ENCODE peak calls at places on chromosomes 1 and 21, in five cellular contexts. Q, K, E, X and P are unnamed samples.

GRCh38 chr1:219144659-219145313 is 28.9 kb upstream of the LYPLAL1 start:
- DNase-seq in Q (no peak), K (no peak), E (no peak), X (no peak), P (no peak)

GRCh38 chr21:35051287-35051818 is 2.3 kb upstream of the RUNX1 start:
- DNase-seq in X (peak), E (peak), K (peak), Q (peak), P (peak)

GRCh38 chr1:81660286-81660685 is 140.4 kb upstream of the ADGRL2 start:
- DNase-seq in Q (peak), E (no peak), K (peak), X (no peak), P (no peak)

GRCh38 chr1:49298304-49298703 is 521.6 kb upstream of the BEND5 start:
- DNase-seq in X (no peak), K (peak), E (no peak), Q (no peak), P (no peak)

GRCh38 chr1:2896824-2897223 is 95.3 kb upstream of the TTC34 start:
- DNase-seq in Q (no peak), X (no peak), K (no peak), E (no peak), P (no peak)

GRCh38 chr1:212366901-212367300 is 47.8 kb downstream of the PACC1 start:
- DNase-seq in E (no peak), X (no peak), K (peak), Q (no peak), P (no peak)

GRCh38 chr1:74652711-74653131 is 20.9 kb downstream of the ERICH3 start:
- DNase-seq in K (peak), Q (peak), X (no peak), E (peak), P (peak)

GRCh38 chr1:223052479-223052878 is 90.6 kb downstream of the TLR5 start:
- DNase-seq in K (no peak), Q (no peak), X (no peak), E (no peak), P (no peak)

GRCh38 chr1:51666463-51666862 is 49.6 kb downstream of the OSBPL9 start:
- DNase-seq in E (no peak), Q (no peak), X (no peak), K (peak), P (no peak)

GRCh38 chr1:89607888-89608626 is 24.9 kb upstream of the LRRC8C start:
- DNase-seq in X (peak), Q (no peak), E (no peak), K (no peak), P (no peak)

GRCh38 chr1:191358724-191359123 is 799.5 kb upstream of the RGS18 start:
- DNase-seq in E (no peak), K (no peak), X (no peak), Q (no peak), P (no peak)

GRCh38 chr1:99766378-99766800 is at the start of gene FRRS1:
- DNase-seq in K (peak), X (peak), E (peak), Q (peak), P (peak)

GRCh38 chr1:43930168-43930948 is 3.2 kb upstream of the ARTN start:
- DNase-seq in K (no peak), Q (no peak), E (peak), X (no peak), P (peak)

GRCh38 chr1:99279525-99279924 is 15.2 kb downstream of the PLPPR4 start:
- DNase-seq in K (no peak), E (peak), Q (no peak), X (no peak), P (no peak)

GRCh38 chr1:235910357-235911299 is 43.9 kb upstream of the LYST start:
- DNase-seq in Q (peak), X (no peak), K (peak), E (peak), P (no peak)

GRCh38 chr21:35189077-35189863 is 140.2 kb upstream of the RUNX1 start:
- DNase-seq in X (no peak), K (peak), E (no peak), Q (peak), P (peak)

GRCh38 chr1:71193153-71193552 is 112.3 kb upstream of the ZRANB2 start:
- DNase-seq in Q (no peak), X (no peak), K (peak), E (no peak), P (no peak)

GRCh38 chr1:240310226-240310925 is 218.7 kb downstream of the FMN2 start:
- DNase-seq in E (no peak), Q (no peak), X (no peak), K (peak), P (no peak)

GRCh38 chr1:147053269-147053668 is 115.1 kb downstream of the NBPF12 start:
- DNase-seq in X (no peak), K (no peak), E (no peak), Q (no peak), P (no peak)

GRCh38 chr1:160375788-160376524 is 9.1 kb downstream of the NHLH1 start:
- DNase-seq in Q (no peak), K (peak), E (no peak), X (no peak), P (no peak)

GRCh38 chr1:1110561-1110971 is 5.3 kb downstream of the C1orf159 start:
- DNase-seq in Q (no peak), E (no peak), K (no peak), X (no peak), P (no peak)

GRCh38 chr1:188169971-188170370 is 1341.2 kb downstream of the PLA2G4A start:
- DNase-seq in X (no peak), E (no peak), Q (no peak), K (no peak), P (no peak)

GRCh38 chr1:75328691-75329090 is 194.5 kb downstream of the LHX8 start:
- DNase-seq in X (no peak), Q (no peak), K (no peak), E (no peak), P (no peak)

GRCh38 chr1:34828611-34829010 is 30.9 kb downstream of the SMIM12 start:
- DNase-seq in K (no peak), X (no peak), Q (no peak), E (no peak), P (no peak)

GRCh38 chr1:230375795-230376194 is 50.3 kb downstream of the PGBD5 start:
- DNase-seq in X (no peak), E (no peak), K (no peak), Q (no peak), P (no peak)

GRCh38 chr1:197116156-197116555 is 30.3 kb downstream of the ASPM start:
- DNase-seq in X (no peak), K (no peak), Q (no peak), E (no peak), P (no peak)

GRCh38 chr1:17475729-17476128 is 36.3 kb upstream of the RCC2 start:
- DNase-seq in Q (peak), K (peak), E (peak), X (no peak), P (no peak)

GRCh38 chr21:41668051-41668541 is 98.8 kb downstream of the RIPK4 start:
- DNase-seq in Q (no peak), K (no peak), E (no peak), X (no peak), P (no peak)

GRCh38 chr1:244056602-244057001 is 5.5 kb downstream of the ZBTB18 start:
- DNase-seq in Q (no peak), K (no peak), E (no peak), X (no peak), P (no peak)

GRCh38 chr1:96545935-96546656 is 175.5 kb upstream of the PTBP2 start:
- DNase-seq in Q (no peak), K (no peak), X (no peak), E (no peak), P (no peak)

GRCh38 chr1:97565886-97566285 is 354.9 kb downstream of the DPYD start:
- DNase-seq in E (no peak), X (no peak), Q (no peak), K (no peak), P (no peak)

GRCh38 chr1:168392958-168393357 is 112.3 kb downstream of the TBX19 start:
- DNase-seq in Q (no peak), E (no peak), X (no peak), K (no peak), P (no peak)

GRCh38 chr1:187498028-187498427 is 669.3 kb downstream of the PLA2G4A start:
- DNase-seq in Q (no peak), X (no peak), E (no peak), K (no peak), P (no peak)

GRCh38 chr21:35284199-35284598 is 235.1 kb upstream of the RUNX1 start:
- DNase-seq in E (no peak), Q (no peak), K (peak), X (no peak), P (no peak)

GRCh38 chr1:164678289-164678688 is 119.3 kb downstream of the PBX1 start:
- DNase-seq in K (peak), Q (no peak), X (no peak), E (no peak), P (no peak)

GRCh38 chr21:44441581-44442265 is 13.6 kb upstream of the LRRC3 start:
- DNase-seq in E (no peak), K (no peak), X (no peak), Q (no peak), P (no peak)

GRCh38 chr1:162081316-162081715 is 11.8 kb downstream of the NOS1AP start:
- DNase-seq in E (no peak), Q (no peak), K (no peak), X (no peak), P (no peak)

GRCh38 chr21:38343691-38344090 is 86.9 kb downstream of the KCNJ15 start:
- DNase-seq in X (no peak), Q (peak), E (no peak), K (no peak), P (no peak)

DNA sequence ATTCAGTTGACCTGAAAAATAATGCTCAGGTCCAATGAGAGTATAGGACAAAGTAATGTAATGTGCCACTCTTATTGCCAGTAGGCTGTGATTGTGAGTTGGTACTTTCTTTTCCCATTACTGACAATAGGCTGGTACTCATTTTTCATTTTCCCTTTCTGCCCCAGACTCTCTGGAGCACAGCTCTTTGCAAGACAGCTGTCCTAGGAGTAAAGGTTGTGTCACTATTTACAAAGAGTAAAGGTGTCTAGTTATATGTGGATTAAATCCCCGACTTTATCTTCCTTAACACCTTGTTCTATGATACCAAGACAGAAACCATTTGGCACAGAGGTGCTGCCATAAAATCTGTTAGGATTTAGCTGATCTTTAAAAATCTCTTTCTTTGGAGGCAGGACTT is 32.3 kb upstream of the RASAL2 start:
- DNase-seq in K (no peak), E (no peak), Q (no peak), X (no peak), P (no peak)
- H3K4me3 ChIP-seq in K (no peak), E (no peak), Q (no peak), X (no peak), P (no peak)

GRCh38 chr1:200372885-200373181 is 37.0 kb downstream of the ZNF281 start:
- DNase-seq in Q (no peak), K (no peak), X (no peak), E (no peak), P (no peak)

GRCh38 chr1:200376521-200376920 is 33.3 kb downstream of the ZNF281 start:
- DNase-seq in X (no peak), E (no peak), Q (no peak), K (no peak), P (no peak)

GRCh38 chr1:200372095-200372884 is 37.5 kb downstream of the ZNF281 start:
- DNase-seq in Q (peak), K (peak), E (no peak), X (no peak), P (no peak)

GRCh38 chr1:200373811-200374231 is 36.0 kb downstream of the ZNF281 start:
- DNase-seq in X (no peak), E (no peak), K (no peak), Q (no peak), P (no peak)

GRCh38 chr1:200374569-200375312 is 35.1 kb downstream of the ZNF281 start:
- DNase-seq in Q (no peak), X (no peak), K (peak), E (no peak), P (no peak)
- H3K4me3 ChIP-seq in Q (no peak), X (no peak), K (no peak), E (no peak), P (no peak)

GRCh38 chr21:45536301-45537081 is 5.7 kb downstream of the SLC19A1 start:
- DNase-seq in Q (no peak), K (no peak), E (peak), X (no peak), P (no peak)

GRCh38 chr21:45538381-45539045 is 3.7 kb downstream of the SLC19A1 start:
- DNase-seq in Q (no peak), K (no peak), X (no peak), E (peak), P (no peak)

GRCh38 chr21:45539046-45539795 is 3.0 kb downstream of the SLC19A1 start:
- DNase-seq in K (no peak), X (no peak), E (peak), Q (no peak), P (no peak)

GRCh38 chr21:45537111-45537745 is 5.0 kb downstream of the SLC19A1 start:
- DNase-seq in Q (no peak), E (peak), X (no peak), K (no peak), P (no peak)

DNA sequence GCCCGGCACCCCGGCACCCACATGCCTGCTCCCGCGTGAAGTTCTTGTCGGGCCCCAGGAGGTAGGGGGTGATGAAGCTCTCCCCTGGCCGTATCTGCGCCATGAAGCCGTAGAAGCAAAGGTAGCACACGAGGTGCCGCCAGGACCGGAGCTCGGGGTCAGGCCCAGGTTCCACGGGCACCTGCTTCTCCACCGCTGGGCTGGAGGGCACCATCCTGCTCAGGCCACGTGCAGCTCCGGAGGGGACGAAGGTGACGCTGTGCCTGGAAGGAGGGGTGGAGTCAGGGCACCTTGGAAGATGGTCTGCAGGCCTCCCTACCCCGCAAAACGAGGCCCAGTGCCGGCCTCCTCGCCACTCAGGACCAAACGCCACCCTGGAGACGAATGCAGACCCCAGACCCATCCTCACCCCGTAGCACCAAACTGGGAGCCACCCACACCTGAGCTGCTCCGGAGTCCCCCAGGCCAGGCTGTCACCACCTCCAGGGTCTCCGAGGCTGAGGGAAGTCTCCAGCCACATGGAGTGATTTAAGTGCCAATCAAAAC is 4.4 kb downstream of the SLC19A1 start:
- DNase-seq in X (no peak), K (no peak), Q (no peak), E (no peak), P (no peak)
- H3K4me3 ChIP-seq in X (no peak), K (no peak), Q (no peak), E (no peak), P (no peak)

GRCh38 chr21:36429672-36430546 is 44.7 kb downstream of the CHAF1B start:
- DNase-seq in X (peak), K (peak), E (peak), Q (peak), P (peak)
- H3K4me3 ChIP-seq in X (peak), K (peak), E (peak), Q (no peak), P (no peak)

DNA sequence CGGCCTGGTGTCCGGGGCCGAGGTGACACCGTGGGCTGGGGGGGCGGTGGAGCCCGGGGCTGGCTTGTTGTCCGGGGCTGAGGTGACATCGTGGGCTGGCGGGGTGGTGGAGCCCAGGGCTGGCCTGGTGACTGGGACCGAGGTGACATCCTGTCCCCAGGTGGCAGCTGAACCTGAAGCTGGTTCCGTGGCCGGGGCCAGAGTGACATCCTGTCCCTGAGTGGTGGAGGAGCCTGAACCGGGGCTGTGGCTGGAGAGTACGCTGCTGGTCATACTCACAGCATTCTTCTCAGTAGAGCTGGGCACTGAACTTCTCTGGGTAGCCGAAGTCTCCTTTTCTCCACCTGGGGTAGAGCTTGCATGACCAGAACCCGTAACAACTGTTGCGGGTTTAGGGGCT is 15.8 kb downstream of the THBS3 start:
- DNase-seq in E (no peak), Q (no peak), K (no peak), X (no peak), P (no peak)
- H3K4me3 ChIP-seq in E (no peak), Q (no peak), K (no peak), X (no peak), P (no peak)

GRCh38 chr21:32869459-32869858 is 97.9 kb upstream of the PAXBP1 start:
- DNase-seq in Q (no peak), E (no peak), K (no peak), X (no peak), P (no peak)
- H3K4me3 ChIP-seq in Q (no peak), E (no peak), K (no peak), X (no peak), P (no peak)

DNA sequence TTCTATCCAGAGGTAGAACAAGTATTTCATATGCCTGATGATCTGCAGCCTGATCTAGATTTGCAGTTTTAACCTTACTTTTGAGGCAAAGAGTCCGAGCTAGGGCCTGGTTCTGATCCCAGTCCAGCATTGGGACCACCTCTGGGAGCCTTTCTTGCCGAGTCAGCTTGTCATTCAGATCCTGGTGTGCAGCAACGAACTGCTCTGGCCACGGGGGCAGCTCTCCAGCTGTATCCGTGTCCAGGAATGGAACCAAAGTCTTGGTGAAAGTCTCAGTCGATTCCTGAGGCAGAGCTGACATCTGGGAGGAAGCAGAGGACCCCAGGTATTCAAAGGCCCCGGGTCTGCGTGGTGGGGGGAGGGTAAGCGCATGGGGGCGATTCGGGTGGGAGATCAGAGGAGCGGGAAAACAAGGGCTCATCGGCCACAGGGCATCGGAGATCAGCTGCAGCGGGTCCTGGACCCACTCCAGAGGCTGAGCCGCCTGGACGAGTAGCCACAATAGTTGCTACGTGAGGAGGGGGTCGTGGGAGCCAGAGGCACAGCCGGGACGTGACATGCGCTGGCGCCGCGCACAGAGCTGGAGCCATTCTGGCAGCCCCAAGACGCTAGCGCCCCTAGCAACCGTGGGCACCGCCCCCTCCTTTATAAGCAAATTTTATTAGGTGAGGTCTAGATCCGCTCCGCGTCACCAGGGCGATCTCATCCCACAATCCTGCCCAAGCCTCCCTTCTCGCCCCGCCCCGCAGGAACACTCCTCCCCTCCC is 32.4 kb upstream of the BSDC1 start:
- DNase-seq in Q (no peak), K (no peak), E (peak), X (no peak), P (no peak)
- H3K4me3 ChIP-seq in Q (no peak), K (no peak), E (peak), X (no peak), P (no peak)

DNA sequence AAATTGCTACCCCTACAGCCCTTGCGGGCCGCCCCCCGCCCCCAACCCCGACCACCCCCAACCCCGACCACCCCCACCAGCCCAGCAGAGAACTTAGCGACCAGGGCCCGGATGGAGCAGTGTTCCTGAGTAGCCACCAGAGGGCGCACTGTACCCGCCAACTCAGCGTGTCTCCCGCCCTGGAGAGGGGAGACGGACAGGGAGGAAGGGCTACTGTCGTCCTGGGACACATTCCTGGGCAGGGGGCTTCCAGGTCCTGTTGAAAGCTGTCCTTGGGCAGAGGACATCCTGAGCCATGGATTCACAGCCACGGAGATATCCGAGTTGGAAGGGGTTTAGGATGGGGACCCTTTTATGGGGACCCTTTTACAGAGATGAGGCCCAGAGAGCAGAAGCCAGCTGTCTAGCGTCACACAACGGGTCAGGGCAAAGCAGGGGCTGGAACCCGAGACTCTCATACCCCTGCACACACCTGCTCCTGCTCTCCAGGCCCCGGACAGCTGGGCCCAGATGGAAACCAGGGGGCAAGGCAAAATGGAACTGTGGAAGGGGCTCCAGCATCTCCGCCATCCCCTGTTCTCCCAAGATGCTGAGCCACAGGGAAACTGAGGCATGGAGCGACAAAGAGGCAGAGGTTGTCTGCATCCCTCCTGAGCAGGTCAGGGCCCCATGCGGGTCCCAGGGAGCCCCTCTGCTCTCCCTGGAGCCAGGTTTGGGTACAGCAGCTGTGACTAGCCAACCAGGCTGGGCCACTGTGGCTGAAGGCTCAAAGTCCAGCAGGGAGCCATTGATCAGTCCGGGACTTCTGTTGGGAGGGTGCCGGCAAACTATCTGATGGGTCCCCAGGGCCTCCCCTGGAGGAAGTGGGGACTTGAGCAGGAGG is 25.0 kb upstream of the LAPTM5 start:
- DNase-seq in K (peak), Q (peak), X (peak), E (peak), P (no peak)
- H3K4me3 ChIP-seq in K (no peak), Q (no peak), X (no peak), E (no peak), P (no peak)